ENCODE peak calls at places on chromosomes 2 and 18, in ten cellular contexts. One of them, this sample, is unnamed.
A peak's percentile ranks its signal among the peaks of the same experiment; 100 is the strongest.

GRCh38 chr2:140624188-140624587 is 1506.6 kb downstream of the LRP1B start:
- DNase-seq in HFF-Myc: no peak
- DNase-seq in fibroblast of lung: no peak
- DNase-seq in neural crest cell: no peak
- DNase-seq in cardiac fibroblast: no peak
- DNase-seq in psoas muscle: no peak
- DNase-seq in body of pancreas: no peak
- DNase-seq in astrocyte of the spinal cord: no peak
- DNase-seq in omental fat pad: no peak
- DNase-seq in glutamatergic neuron: no peak
- DNase-seq in this sample: no peak

GRCh38 chr2:117470311-117471095 is 344.0 kb upstream of the DDX18 start:
- DNase-seq in cardiac fibroblast: no peak
- DNase-seq in fibroblast of lung: no peak
- DNase-seq in neural crest cell: peak; percentile 52
- DNase-seq in psoas muscle: no peak
- DNase-seq in HFF-Myc: peak; percentile 6
- DNase-seq in astrocyte of the spinal cord: no peak
- DNase-seq in glutamatergic neuron: peak; percentile 60
- DNase-seq in body of pancreas: peak; percentile 48
- DNase-seq in omental fat pad: no peak
- DNase-seq in this sample: peak; percentile 21

GRCh38 chr2:150295544-150295943 is 191.9 kb downstream of the RND3 start:
- DNase-seq in body of pancreas: no peak
- DNase-seq in HFF-Myc: no peak
- DNase-seq in astrocyte of the spinal cord: no peak
- DNase-seq in omental fat pad: no peak
- DNase-seq in neural crest cell: no peak
- DNase-seq in glutamatergic neuron: no peak
- DNase-seq in psoas muscle: no peak
- DNase-seq in fibroblast of lung: no peak
- DNase-seq in cardiac fibroblast: no peak
- DNase-seq in this sample: no peak

GRCh38 chr2:227871375-227871788 is at the start of gene DAW1:
- DNase-seq in psoas muscle: peak; percentile 67
- DNase-seq in astrocyte of the spinal cord: peak; percentile 68
- DNase-seq in body of pancreas: peak; percentile 56
- DNase-seq in neural crest cell: peak; percentile 73
- DNase-seq in fibroblast of lung: peak; percentile 65
- DNase-seq in glutamatergic neuron: peak; percentile 88
- DNase-seq in HFF-Myc: peak; percentile 11
- DNase-seq in cardiac fibroblast: peak; percentile 89
- DNase-seq in omental fat pad: no peak
- DNase-seq in this sample: peak; percentile 65

GRCh38 chr2:75603477-75603876 is 42.7 kb upstream of the EVA1A start:
- DNase-seq in omental fat pad: no peak
- DNase-seq in astrocyte of the spinal cord: no peak
- DNase-seq in glutamatergic neuron: no peak
- DNase-seq in HFF-Myc: no peak
- DNase-seq in body of pancreas: no peak
- DNase-seq in fibroblast of lung: no peak
- DNase-seq in psoas muscle: no peak
- DNase-seq in neural crest cell: no peak
- DNase-seq in cardiac fibroblast: no peak
- DNase-seq in this sample: no peak

GRCh38 chr2:118268268-118268667 is 180.0 kb downstream of the INSIG2 start:
- DNase-seq in fibroblast of lung: no peak
- DNase-seq in psoas muscle: no peak
- DNase-seq in body of pancreas: no peak
- DNase-seq in cardiac fibroblast: no peak
- DNase-seq in astrocyte of the spinal cord: no peak
- DNase-seq in HFF-Myc: no peak
- DNase-seq in glutamatergic neuron: no peak
- DNase-seq in omental fat pad: no peak
- DNase-seq in neural crest cell: no peak
- DNase-seq in this sample: no peak

GRCh38 chr2:19677825-19678518 is 223.8 kb downstream of the TTC32 start:
- DNase-seq in HFF-Myc: no peak
- DNase-seq in astrocyte of the spinal cord: no peak
- DNase-seq in glutamatergic neuron: no peak
- DNase-seq in body of pancreas: no peak
- DNase-seq in fibroblast of lung: no peak
- DNase-seq in omental fat pad: no peak
- DNase-seq in psoas muscle: peak; percentile 61
- DNase-seq in cardiac fibroblast: no peak
- DNase-seq in neural crest cell: no peak
- DNase-seq in this sample: no peak

GRCh38 chr18:9707381-9708056 is 582 bp upstream of the RAB31 start:
- DNase-seq in body of pancreas: no peak
- DNase-seq in HFF-Myc: no peak
- DNase-seq in glutamatergic neuron: no peak
- DNase-seq in psoas muscle: no peak
- DNase-seq in omental fat pad: no peak
- DNase-seq in cardiac fibroblast: peak; percentile 42
- DNase-seq in neural crest cell: no peak
- DNase-seq in fibroblast of lung: peak; percentile 46
- DNase-seq in astrocyte of the spinal cord: peak; percentile 55
- DNase-seq in this sample: no peak

GRCh38 chr18:75203456-75204261 is 5.3 kb downstream of the PTGR3 start:
- DNase-seq in psoas muscle: no peak
- DNase-seq in HFF-Myc: no peak
- DNase-seq in omental fat pad: no peak
- DNase-seq in fibroblast of lung: no peak
- DNase-seq in body of pancreas: peak; percentile 41
- DNase-seq in cardiac fibroblast: peak; percentile 46
- DNase-seq in neural crest cell: no peak
- DNase-seq in glutamatergic neuron: no peak
- DNase-seq in astrocyte of the spinal cord: peak; percentile 59
- DNase-seq in this sample: no peak

GRCh38 chr2:121338281-121338680 is 53.3 kb upstream of the TFCP2L1 start:
- DNase-seq in HFF-Myc: no peak
- DNase-seq in cardiac fibroblast: no peak
- DNase-seq in astrocyte of the spinal cord: no peak
- DNase-seq in body of pancreas: no peak
- DNase-seq in omental fat pad: no peak
- DNase-seq in psoas muscle: no peak
- DNase-seq in glutamatergic neuron: no peak
- DNase-seq in neural crest cell: no peak
- DNase-seq in fibroblast of lung: no peak
- DNase-seq in this sample: no peak
- TF ChIP-seq CTCF in HFF-Myc: no peak
- TF ChIP-seq CTCF in cardiac fibroblast: no peak
- TF ChIP-seq CTCF in astrocyte of the spinal cord: no peak
- TF ChIP-seq CTCF in body of pancreas: no peak
- TF ChIP-seq CTCF in omental fat pad: no peak
- TF ChIP-seq CTCF in psoas muscle: no peak
- TF ChIP-seq CTCF in glutamatergic neuron: no peak
- TF ChIP-seq CTCF in neural crest cell: no peak
- TF ChIP-seq CTCF in fibroblast of lung: no peak
- TF ChIP-seq CTCF in this sample: no peak

DNA sequence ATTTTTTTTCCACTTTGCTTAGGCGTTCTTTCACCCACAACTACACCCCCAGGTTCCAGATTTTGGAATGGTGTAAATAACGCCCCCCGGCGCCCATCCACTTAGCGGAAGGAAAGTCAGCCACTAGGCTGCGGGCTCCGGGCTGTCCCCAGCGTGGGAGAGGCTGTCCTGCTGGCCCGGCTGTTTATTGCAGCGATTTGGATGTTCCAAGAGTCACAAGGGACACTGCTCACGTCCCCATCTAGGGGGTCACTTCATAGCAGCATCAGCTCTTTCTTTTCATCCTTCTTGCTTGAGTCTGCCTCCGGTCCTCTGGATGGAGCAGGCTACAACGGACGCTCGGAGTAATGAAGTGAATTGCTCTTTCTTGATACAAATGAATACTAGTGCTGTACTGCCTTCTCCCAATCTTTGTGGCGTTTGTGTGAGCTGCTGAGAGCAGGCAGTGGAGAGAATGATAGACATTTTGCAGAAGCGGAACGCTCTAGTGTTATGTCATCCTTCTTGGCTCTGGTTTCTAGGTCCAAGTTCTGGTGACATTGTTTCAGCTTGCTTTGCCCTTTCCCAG is 50.7 kb upstream of the PAIP2B start:
- DNase-seq in psoas muscle: peak; percentile 84
- DNase-seq in neural crest cell: peak; percentile 71
- DNase-seq in astrocyte of the spinal cord: peak; percentile 8
- DNase-seq in cardiac fibroblast: peak; percentile 7
- DNase-seq in HFF-Myc: no peak
- DNase-seq in fibroblast of lung: peak; percentile 26
- DNase-seq in omental fat pad: no peak
- DNase-seq in glutamatergic neuron: peak; percentile 81
- DNase-seq in body of pancreas: peak; percentile 24
- DNase-seq in this sample: peak; percentile 32
- TF ChIP-seq CTCF in psoas muscle: peak; percentile 66
- TF ChIP-seq CTCF in neural crest cell: peak; percentile 58
- TF ChIP-seq CTCF in astrocyte of the spinal cord: peak; percentile 47
- TF ChIP-seq CTCF in cardiac fibroblast: peak; percentile 43
- TF ChIP-seq CTCF in HFF-Myc: peak; percentile 15
- TF ChIP-seq CTCF in fibroblast of lung: peak; percentile 26
- TF ChIP-seq CTCF in omental fat pad: no peak
- TF ChIP-seq CTCF in glutamatergic neuron: peak; percentile 47
- TF ChIP-seq CTCF in body of pancreas: peak; percentile 9
- TF ChIP-seq CTCF in this sample: peak; percentile 51

DNA sequence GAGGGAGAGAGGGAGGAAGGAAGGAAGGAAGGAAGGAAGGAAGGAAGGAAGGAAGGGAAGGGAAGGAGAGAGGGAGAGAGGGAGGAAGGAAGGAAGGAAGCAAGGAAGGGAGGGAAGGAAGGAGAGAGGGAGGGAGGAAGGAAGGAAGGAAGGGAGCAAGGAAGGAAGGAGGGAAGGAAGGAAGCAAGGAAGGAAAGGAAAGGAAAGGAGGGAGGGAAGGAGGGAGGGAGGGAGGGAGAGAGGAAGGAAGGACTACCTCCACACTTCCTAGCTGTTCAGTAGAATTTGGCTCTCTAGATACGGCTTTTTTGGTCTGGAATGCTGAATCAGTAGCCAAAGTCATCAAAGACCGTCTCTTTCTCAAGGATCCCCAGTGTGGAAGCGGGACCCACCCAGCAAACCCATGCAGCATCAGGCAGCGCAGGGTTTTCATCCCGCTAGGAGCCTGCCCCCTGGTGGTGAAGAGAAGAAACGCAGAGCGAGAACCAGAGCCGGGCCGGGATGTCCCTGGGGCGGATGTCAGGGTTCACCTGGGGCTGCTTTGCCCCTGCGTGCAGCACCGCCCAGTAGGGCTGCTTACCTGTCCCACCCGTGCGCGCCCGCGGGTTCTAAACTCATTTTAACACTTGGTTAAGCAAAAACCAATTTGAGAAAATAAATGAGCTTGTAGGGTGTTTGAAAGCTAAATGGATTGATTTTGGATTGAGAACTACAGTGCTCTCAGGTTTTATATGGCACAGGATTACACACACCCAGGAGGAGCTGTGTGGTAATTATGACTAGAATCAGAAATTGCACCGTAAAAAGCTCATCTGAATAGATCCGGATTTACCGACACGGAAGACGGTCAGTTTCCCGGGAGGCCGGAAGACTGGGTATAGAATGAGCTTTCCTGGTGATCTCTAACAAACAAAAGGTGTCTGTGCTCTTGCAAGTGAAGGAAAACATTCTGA is 48.1 kb upstream of the ARL4C start:
- DNase-seq in omental fat pad: peak; percentile 60
- DNase-seq in psoas muscle: peak; percentile 72
- DNase-seq in HFF-Myc: peak; percentile 19
- DNase-seq in fibroblast of lung: peak; percentile 65
- DNase-seq in astrocyte of the spinal cord: peak; percentile 69
- DNase-seq in neural crest cell: peak; percentile 82
- DNase-seq in body of pancreas: peak; percentile 74
- DNase-seq in cardiac fibroblast: peak; percentile 59
- DNase-seq in glutamatergic neuron: peak; percentile 86
- DNase-seq in this sample: peak; percentile 71
- TF ChIP-seq CTCF in omental fat pad: no peak
- TF ChIP-seq CTCF in psoas muscle: peak; percentile 91
- TF ChIP-seq CTCF in HFF-Myc: peak; percentile 90
- TF ChIP-seq CTCF in fibroblast of lung: peak; percentile 81
- TF ChIP-seq CTCF in astrocyte of the spinal cord: peak; percentile 93
- TF ChIP-seq CTCF in neural crest cell: peak; percentile 96
- TF ChIP-seq CTCF in body of pancreas: peak; percentile 89
- TF ChIP-seq CTCF in cardiac fibroblast: peak; percentile 90
- TF ChIP-seq CTCF in glutamatergic neuron: peak; percentile 98
- TF ChIP-seq CTCF in this sample: peak; percentile 93

GRCh38 chr2:196191541-196191940 is 20.2 kb upstream of the STK17B start:
- DNase-seq in psoas muscle: no peak
- DNase-seq in HFF-Myc: no peak
- DNase-seq in fibroblast of lung: no peak
- DNase-seq in glutamatergic neuron: no peak
- DNase-seq in cardiac fibroblast: no peak
- DNase-seq in body of pancreas: no peak
- DNase-seq in astrocyte of the spinal cord: no peak
- DNase-seq in omental fat pad: no peak
- DNase-seq in neural crest cell: no peak
- DNase-seq in this sample: no peak

GRCh38 chr2:196200557-196200956 is 29.2 kb upstream of the STK17B start:
- DNase-seq in astrocyte of the spinal cord: no peak
- DNase-seq in neural crest cell: no peak
- DNase-seq in glutamatergic neuron: no peak
- DNase-seq in cardiac fibroblast: no peak
- DNase-seq in HFF-Myc: no peak
- DNase-seq in psoas muscle: no peak
- DNase-seq in body of pancreas: no peak
- DNase-seq in omental fat pad: no peak
- DNase-seq in fibroblast of lung: no peak
- DNase-seq in this sample: no peak

GRCh38 chr2:196201229-196201998 is 30.0 kb upstream of the STK17B start:
- DNase-seq in omental fat pad: no peak
- DNase-seq in HFF-Myc: no peak
- DNase-seq in astrocyte of the spinal cord: no peak
- DNase-seq in glutamatergic neuron: no peak
- DNase-seq in psoas muscle: no peak
- DNase-seq in neural crest cell: no peak
- DNase-seq in cardiac fibroblast: peak; percentile 15
- DNase-seq in fibroblast of lung: no peak
- DNase-seq in body of pancreas: no peak
- DNase-seq in this sample: no peak

GRCh38 chr2:196195302-196195701 is 23.9 kb upstream of the STK17B start:
- DNase-seq in cardiac fibroblast: no peak
- DNase-seq in HFF-Myc: no peak
- DNase-seq in body of pancreas: no peak
- DNase-seq in astrocyte of the spinal cord: no peak
- DNase-seq in neural crest cell: no peak
- DNase-seq in omental fat pad: no peak
- DNase-seq in glutamatergic neuron: no peak
- DNase-seq in psoas muscle: no peak
- DNase-seq in fibroblast of lung: no peak
- DNase-seq in this sample: no peak

DNA sequence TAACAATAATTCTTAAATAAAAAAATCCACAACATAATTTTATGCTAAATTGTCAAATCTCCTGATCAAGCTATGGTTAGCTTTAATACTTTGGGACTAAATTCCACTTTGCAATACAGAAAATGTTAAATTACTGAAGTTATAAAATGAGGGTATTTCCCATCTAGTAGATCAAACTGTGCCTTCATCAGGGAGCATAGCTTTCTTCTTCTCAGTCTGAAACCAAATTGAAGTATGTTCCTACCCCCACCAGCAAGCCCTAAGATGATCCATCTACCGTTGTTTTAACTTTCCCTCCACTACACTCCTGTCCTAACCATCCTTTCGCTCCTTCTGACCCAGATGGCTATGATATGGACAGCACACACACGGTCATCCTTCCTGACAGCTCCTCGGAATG is 24.4 kb upstream of the STK17B start:
- DNase-seq in neural crest cell: no peak
- DNase-seq in glutamatergic neuron: no peak
- DNase-seq in HFF-Myc: no peak
- DNase-seq in psoas muscle: no peak
- DNase-seq in astrocyte of the spinal cord: no peak
- DNase-seq in cardiac fibroblast: no peak
- DNase-seq in body of pancreas: no peak
- DNase-seq in omental fat pad: no peak
- DNase-seq in fibroblast of lung: no peak
- DNase-seq in this sample: no peak
- TF ChIP-seq CTCF in neural crest cell: no peak
- TF ChIP-seq CTCF in glutamatergic neuron: no peak
- TF ChIP-seq CTCF in HFF-Myc: no peak
- TF ChIP-seq CTCF in psoas muscle: no peak
- TF ChIP-seq CTCF in astrocyte of the spinal cord: no peak
- TF ChIP-seq CTCF in cardiac fibroblast: no peak
- TF ChIP-seq CTCF in body of pancreas: no peak
- TF ChIP-seq CTCF in omental fat pad: no peak
- TF ChIP-seq CTCF in fibroblast of lung: no peak
- TF ChIP-seq CTCF in this sample: no peak